ENCODE peak calls at places on chromosomes 2 and 18, in six cellular contexts. One of them, this sample, is unnamed. For H3K9me3, the result is how much of the 10 kb centered on the place peaks cover.

GRCh38 chr2:98438190-98439133 is 6.2 kb upstream of the INPP4A start:
- DNase-seq in CD8-positive, alpha-beta memory T cell: peak
- DNase-seq in transverse colon: no peak
- DNase-seq in right lobe of liver: no peak
- DNase-seq in aorta: no peak
- DNase-seq in thoracic aorta: no peak
- DNase-seq in this sample: no peak

GRCh38 chr18:50620319-50620718 is 60.4 kb downstream of the MAPK4 start:
- DNase-seq in CD8-positive, alpha-beta memory T cell: no peak
- DNase-seq in transverse colon: no peak
- DNase-seq in right lobe of liver: no peak
- DNase-seq in aorta: no peak
- DNase-seq in thoracic aorta: no peak
- DNase-seq in this sample: no peak

GRCh38 chr2:224038049-224038829 is 847 bp downstream of the SERPINE2 start:
- DNase-seq in CD8-positive, alpha-beta memory T cell: peak
- DNase-seq in transverse colon: peak
- DNase-seq in right lobe of liver: peak
- DNase-seq in aorta: peak
- DNase-seq in thoracic aorta: no peak
- DNase-seq in this sample: no peak

GRCh38 chr2:96353032-96353561 is 17.5 kb downstream of the NCAPH start:
- DNase-seq in CD8-positive, alpha-beta memory T cell: no peak
- DNase-seq in transverse colon: no peak
- DNase-seq in right lobe of liver: peak
- DNase-seq in aorta: peak
- DNase-seq in thoracic aorta: peak
- DNase-seq in this sample: peak

GRCh38 chr2:231680992-231681852 is 27.1 kb upstream of the PTMA start:
- DNase-seq in CD8-positive, alpha-beta memory T cell: no peak
- DNase-seq in transverse colon: peak
- DNase-seq in right lobe of liver: peak
- DNase-seq in aorta: peak
- DNase-seq in thoracic aorta: peak
- DNase-seq in this sample: peak

GRCh38 chr2:65027611-65028244 is 28.5 kb upstream of the CEP68 start:
- DNase-seq in CD8-positive, alpha-beta memory T cell: no peak
- DNase-seq in transverse colon: no peak
- DNase-seq in right lobe of liver: no peak
- DNase-seq in aorta: peak
- DNase-seq in thoracic aorta: no peak
- DNase-seq in this sample: no peak

GRCh38 chr2:106995560-106995959 is 109.6 kb upstream of the ST6GAL2 start:
- DNase-seq in CD8-positive, alpha-beta memory T cell: no peak
- DNase-seq in transverse colon: no peak
- DNase-seq in right lobe of liver: no peak
- DNase-seq in aorta: no peak
- DNase-seq in thoracic aorta: no peak
- DNase-seq in this sample: no peak

GRCh38 chr2:185687967-185688366 is 50.6 kb upstream of the FSIP2 start:
- DNase-seq in CD8-positive, alpha-beta memory T cell: no peak
- DNase-seq in transverse colon: no peak
- DNase-seq in right lobe of liver: no peak
- DNase-seq in aorta: no peak
- DNase-seq in thoracic aorta: no peak
- DNase-seq in this sample: no peak

GRCh38 chr2:10900216-10901109 is 11.3 kb upstream of the KCNF1 start:
- DNase-seq in CD8-positive, alpha-beta memory T cell: no peak
- DNase-seq in transverse colon: peak
- DNase-seq in right lobe of liver: no peak
- DNase-seq in aorta: no peak
- DNase-seq in thoracic aorta: no peak
- DNase-seq in this sample: no peak

GRCh38 chr18:35880788-35881455 is 91.6 kb upstream of the RMP24 start:
- DNase-seq in CD8-positive, alpha-beta memory T cell: no peak
- DNase-seq in transverse colon: no peak
- DNase-seq in right lobe of liver: no peak
- DNase-seq in aorta: no peak
- DNase-seq in thoracic aorta: no peak
- DNase-seq in this sample: no peak

GRCh38 chr2:108314586-108315296 is 26.0 kb downstream of the SULT1C2 start:
- DNase-seq in CD8-positive, alpha-beta memory T cell: no peak
- DNase-seq in transverse colon: no peak
- DNase-seq in right lobe of liver: no peak
- DNase-seq in aorta: no peak
- DNase-seq in thoracic aorta: no peak
- DNase-seq in this sample: no peak

GRCh38 chr2:121046335-121046734 is 238.7 kb downstream of the TFCP2L1 start:
- DNase-seq in CD8-positive, alpha-beta memory T cell: no peak
- DNase-seq in transverse colon: no peak
- DNase-seq in right lobe of liver: no peak
- DNase-seq in aorta: no peak
- DNase-seq in thoracic aorta: no peak
- DNase-seq in this sample: no peak

GRCh38 chr18:50632895-50633515 is 73.1 kb downstream of the MAPK4 start:
- DNase-seq in CD8-positive, alpha-beta memory T cell: no peak
- DNase-seq in transverse colon: peak
- DNase-seq in right lobe of liver: no peak
- DNase-seq in aorta: no peak
- DNase-seq in thoracic aorta: no peak
- DNase-seq in this sample: no peak

GRCh38 chr2:71796174-71796592 is 342.8 kb downstream of the DYSF start:
- DNase-seq in CD8-positive, alpha-beta memory T cell: no peak
- DNase-seq in transverse colon: no peak
- DNase-seq in right lobe of liver: no peak
- DNase-seq in aorta: peak
- DNase-seq in thoracic aorta: no peak
- DNase-seq in this sample: peak

GRCh38 chr2:199716807-199717586 is 134.0 kb downstream of the FTCDNL1 start:
- DNase-seq in CD8-positive, alpha-beta memory T cell: no peak
- DNase-seq in transverse colon: no peak
- DNase-seq in right lobe of liver: no peak
- DNase-seq in aorta: no peak
- DNase-seq in thoracic aorta: no peak
- DNase-seq in this sample: no peak

GRCh38 chr2:134372611-134373131 is 118.8 kb downstream of the MGAT5 start:
- DNase-seq in CD8-positive, alpha-beta memory T cell: no peak
- DNase-seq in transverse colon: no peak
- DNase-seq in right lobe of liver: no peak
- DNase-seq in aorta: no peak
- DNase-seq in thoracic aorta: no peak
- DNase-seq in this sample: no peak

GRCh38 chr2:134455426-134455825 is 201.6 kb downstream of the MGAT5 start:
- DNase-seq in CD8-positive, alpha-beta memory T cell: no peak
- DNase-seq in transverse colon: no peak
- DNase-seq in right lobe of liver: no peak
- DNase-seq in aorta: no peak
- DNase-seq in thoracic aorta: no peak
- DNase-seq in this sample: peak

GRCh38 chr2:99636432-99637034 is 146.7 kb upstream of the REV1 start:
- DNase-seq in CD8-positive, alpha-beta memory T cell: no peak
- DNase-seq in transverse colon: no peak
- DNase-seq in right lobe of liver: peak
- DNase-seq in aorta: peak
- DNase-seq in thoracic aorta: no peak
- DNase-seq in this sample: peak

GRCh38 chr2:128628206-128628605 is 309.5 kb upstream of the HS6ST1 start:
- DNase-seq in CD8-positive, alpha-beta memory T cell: no peak
- DNase-seq in transverse colon: no peak
- DNase-seq in right lobe of liver: peak
- DNase-seq in aorta: peak
- DNase-seq in thoracic aorta: no peak
- DNase-seq in this sample: peak

GRCh38 chr2:217846321-217846743 is 156.5 kb downstream of the TNS1 start:
- DNase-seq in CD8-positive, alpha-beta memory T cell: no peak
- DNase-seq in transverse colon: no peak
- DNase-seq in right lobe of liver: no peak
- DNase-seq in aorta: peak
- DNase-seq in thoracic aorta: no peak
- DNase-seq in this sample: peak

GRCh38 chr2:9212010-9212638 is 5.5 kb downstream of the ASAP2 start:
- DNase-seq in CD8-positive, alpha-beta memory T cell: no peak
- DNase-seq in transverse colon: peak
- DNase-seq in right lobe of liver: no peak
- DNase-seq in aorta: no peak
- DNase-seq in thoracic aorta: no peak
- DNase-seq in this sample: no peak

GRCh38 chr2:9212661-9213411 is 6.2 kb downstream of the ASAP2 start:
- DNase-seq in CD8-positive, alpha-beta memory T cell: no peak
- DNase-seq in transverse colon: no peak
- DNase-seq in right lobe of liver: no peak
- DNase-seq in aorta: peak
- DNase-seq in thoracic aorta: no peak
- DNase-seq in this sample: no peak

GRCh38 chr2:9213477-9214051 is 7.0 kb downstream of the ASAP2 start:
- DNase-seq in CD8-positive, alpha-beta memory T cell: no peak
- DNase-seq in transverse colon: no peak
- DNase-seq in right lobe of liver: no peak
- DNase-seq in aorta: no peak
- DNase-seq in thoracic aorta: no peak
- DNase-seq in this sample: no peak

GRCh38 chr2:9210030-9210429 is 3.4 kb downstream of the ASAP2 start:
- DNase-seq in CD8-positive, alpha-beta memory T cell: no peak
- DNase-seq in transverse colon: no peak
- DNase-seq in right lobe of liver: no peak
- DNase-seq in aorta: no peak
- DNase-seq in thoracic aorta: no peak
- DNase-seq in this sample: no peak

GRCh38 chr2:9211496-9211895 is 4.9 kb downstream of the ASAP2 start:
- DNase-seq in CD8-positive, alpha-beta memory T cell: no peak
- DNase-seq in transverse colon: no peak
- DNase-seq in right lobe of liver: no peak
- DNase-seq in aorta: no peak
- DNase-seq in thoracic aorta: no peak
- DNase-seq in this sample: no peak
- H3K4me3 ChIP-seq in CD8-positive, alpha-beta memory T cell: no peak
- H3K4me3 ChIP-seq in transverse colon: no peak
- H3K4me3 ChIP-seq in right lobe of liver: no peak
- H3K4me3 ChIP-seq in aorta: no peak
- H3K4me3 ChIP-seq in thoracic aorta: peak
- H3K4me3 ChIP-seq in this sample: no peak

GRCh38 chr2:14828223-14828622 is 195.7 kb downstream of the LRATD1 start:
- DNase-seq in CD8-positive, alpha-beta memory T cell: no peak
- DNase-seq in transverse colon: no peak
- DNase-seq in right lobe of liver: no peak
- DNase-seq in aorta: no peak
- DNase-seq in thoracic aorta: no peak
- DNase-seq in this sample: no peak
- H3K27ac ChIP-seq in CD8-positive, alpha-beta memory T cell: no peak
- H3K27ac ChIP-seq in transverse colon: no peak
- H3K27ac ChIP-seq in right lobe of liver: no peak
- H3K27ac ChIP-seq in aorta: no peak
- H3K27ac ChIP-seq in thoracic aorta: no peak
- H3K27ac ChIP-seq in this sample: no peak

DNA sequence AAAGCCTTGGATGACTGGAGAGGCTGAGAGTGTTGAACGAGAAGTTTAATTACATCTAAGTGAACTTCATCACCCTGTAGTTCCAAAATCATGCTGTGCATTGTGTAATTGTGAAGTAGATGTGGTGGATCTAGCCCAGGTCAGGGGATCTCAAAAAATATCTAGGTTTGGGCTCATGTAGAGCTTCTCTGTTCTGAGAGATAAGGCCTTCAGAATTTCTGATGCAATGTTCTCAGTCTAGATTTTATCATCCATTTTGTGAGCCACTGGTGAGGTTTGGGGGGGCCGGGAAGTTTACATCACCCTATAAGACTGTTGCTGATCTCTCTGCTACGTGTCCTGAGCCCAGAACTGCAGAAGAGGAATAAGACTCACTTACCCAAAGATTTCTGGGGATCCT is 719.4 kb downstream of the SOCS6 start:
- DNase-seq in CD8-positive, alpha-beta memory T cell: no peak
- DNase-seq in transverse colon: no peak
- DNase-seq in right lobe of liver: no peak
- DNase-seq in aorta: no peak
- DNase-seq in thoracic aorta: no peak
- DNase-seq in this sample: no peak
- H3K9me3 ChIP-seq in CD8-positive, alpha-beta memory T cell: under half
- H3K9me3 ChIP-seq in transverse colon: under half
- H3K9me3 ChIP-seq in right lobe of liver: under half
- H3K9me3 ChIP-seq in aorta: under half
- H3K9me3 ChIP-seq in thoracic aorta: under half
- H3K9me3 ChIP-seq in this sample: under half

GRCh38 chr2:169107645-169108044 is 38.3 kb downstream of the DHRS9 start:
- DNase-seq in CD8-positive, alpha-beta memory T cell: peak
- DNase-seq in transverse colon: no peak
- DNase-seq in right lobe of liver: no peak
- DNase-seq in aorta: no peak
- DNase-seq in thoracic aorta: no peak
- DNase-seq in this sample: no peak

GRCh38 chr2:169109502-169110409 is 40.4 kb downstream of the DHRS9 start:
- DNase-seq in CD8-positive, alpha-beta memory T cell: peak
- DNase-seq in transverse colon: peak
- DNase-seq in right lobe of liver: peak
- DNase-seq in aorta: peak
- DNase-seq in thoracic aorta: no peak
- DNase-seq in this sample: peak

GRCh38 chr2:169106125-169106524 is 36.8 kb downstream of the DHRS9 start:
- DNase-seq in CD8-positive, alpha-beta memory T cell: no peak
- DNase-seq in transverse colon: no peak
- DNase-seq in right lobe of liver: no peak
- DNase-seq in aorta: no peak
- DNase-seq in thoracic aorta: no peak
- DNase-seq in this sample: no peak

GRCh38 chr2:169106563-169107545 is 37.5 kb downstream of the DHRS9 start:
- DNase-seq in CD8-positive, alpha-beta memory T cell: no peak
- DNase-seq in transverse colon: no peak
- DNase-seq in right lobe of liver: no peak
- DNase-seq in aorta: no peak
- DNase-seq in thoracic aorta: no peak
- DNase-seq in this sample: no peak

DNA sequence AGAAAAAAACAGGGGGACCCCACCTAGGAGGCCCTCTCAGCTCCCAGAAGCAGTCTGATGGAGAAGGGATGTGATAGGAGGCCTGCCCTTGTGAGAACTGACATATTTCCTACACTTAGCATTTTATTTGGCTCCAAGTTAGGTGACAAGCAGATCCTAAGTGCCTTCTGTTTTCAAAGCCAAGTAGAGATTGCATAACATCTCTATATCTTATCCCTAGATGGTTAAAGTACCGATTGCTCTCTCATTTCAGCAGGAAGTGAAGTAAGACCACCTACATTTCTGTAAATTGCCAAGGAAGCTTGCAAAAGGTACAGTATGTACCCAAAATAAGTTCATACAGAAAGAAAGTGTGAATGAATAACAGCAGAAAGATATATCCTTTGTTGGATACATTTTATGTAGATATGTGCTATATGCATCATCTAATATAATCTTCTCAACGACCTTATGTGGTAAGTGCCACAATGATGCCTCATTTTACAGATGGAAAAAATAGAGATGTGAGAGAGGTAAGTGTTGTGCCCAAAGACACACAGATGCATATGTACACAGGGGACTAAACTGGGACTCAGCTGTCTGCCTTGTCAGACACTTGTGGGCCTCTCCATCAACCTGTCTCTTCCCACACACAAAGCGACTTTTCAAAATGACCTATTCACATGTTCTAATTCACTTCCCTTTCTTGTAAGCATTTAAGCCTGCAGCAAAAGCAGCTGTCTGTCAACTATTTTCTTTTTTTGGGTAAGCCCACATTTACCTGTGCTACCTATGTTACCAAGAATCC is 38.9 kb downstream of the DHRS9 start:
- DNase-seq in CD8-positive, alpha-beta memory T cell: no peak
- DNase-seq in transverse colon: no peak
- DNase-seq in right lobe of liver: no peak
- DNase-seq in aorta: no peak
- DNase-seq in thoracic aorta: no peak
- DNase-seq in this sample: no peak
- H3K4me3 ChIP-seq in CD8-positive, alpha-beta memory T cell: no peak
- H3K4me3 ChIP-seq in transverse colon: no peak
- H3K4me3 ChIP-seq in right lobe of liver: no peak
- H3K4me3 ChIP-seq in aorta: no peak
- H3K4me3 ChIP-seq in thoracic aorta: no peak
- H3K4me3 ChIP-seq in this sample: no peak